ENCODE peak calls at places on chromosomes 7 and 10, in six cellular contexts. One of them, this sample, is unnamed.

GRCh38 chr7:87628780-87629569 is 777 bp downstream of the RUNDC3B start:
- DNase-seq in activated CD4-positive, alpha-beta T cell treated with anti-CD3 and anti-CD28 coated beads, Interleukin-2, amount 10 ng/mL, durations not matched to agents 7 days and 5 days: peak; percentile 31
- DNase-seq in endodermal cell: peak; percentile 78
- DNase-seq in NCI-H1092 treated with DMSO at 0.1 percent for 48 hours: peak; percentile 78
- DNase-seq in stimulated activated CD4-positive, alpha-beta T cell treated with anti-CD3 and anti-CD28 coated beads, Interleukin-15, amount 100 ng/mL, for 1 hour: no peak
- DNase-seq in smooth muscle cell of the brain vasculature: no peak
- DNase-seq in this sample: no peak

GRCh38 chr10:31549936-31550335 is 230.9 kb downstream of the ZEB1 start:
- DNase-seq in endodermal cell: no peak
- DNase-seq in smooth muscle cell of the brain vasculature: no peak
- DNase-seq in NCI-H1092 treated with DMSO at 0.1 percent for 48 hours: no peak
- DNase-seq in activated CD4-positive, alpha-beta T cell treated with anti-CD3 and anti-CD28 coated beads, Interleukin-2, amount 10 ng/mL, durations not matched to agents 7 days and 5 days: no peak
- DNase-seq in stimulated activated CD4-positive, alpha-beta T cell treated with anti-CD3 and anti-CD28 coated beads, Interleukin-15, amount 100 ng/mL, for 1 hour: no peak
- DNase-seq in this sample: no peak

GRCh38 chr10:50347394-50347802 is 96.1 kb upstream of the ASAH2 start:
- DNase-seq in activated CD4-positive, alpha-beta T cell treated with anti-CD3 and anti-CD28 coated beads, Interleukin-2, amount 10 ng/mL, durations not matched to agents 7 days and 5 days: no peak
- DNase-seq in stimulated activated CD4-positive, alpha-beta T cell treated with anti-CD3 and anti-CD28 coated beads, Interleukin-15, amount 100 ng/mL, for 1 hour: no peak
- DNase-seq in smooth muscle cell of the brain vasculature: no peak
- DNase-seq in NCI-H1092 treated with DMSO at 0.1 percent for 48 hours: no peak
- DNase-seq in endodermal cell: no peak
- DNase-seq in this sample: no peak

GRCh38 chr10:3805227-3805790 is 20.3 kb upstream of the KLF6 start:
- DNase-seq in endodermal cell: no peak
- DNase-seq in activated CD4-positive, alpha-beta T cell treated with anti-CD3 and anti-CD28 coated beads, Interleukin-2, amount 10 ng/mL, durations not matched to agents 7 days and 5 days: peak; percentile 85
- DNase-seq in smooth muscle cell of the brain vasculature: no peak
- DNase-seq in NCI-H1092 treated with DMSO at 0.1 percent for 48 hours: no peak
- DNase-seq in stimulated activated CD4-positive, alpha-beta T cell treated with anti-CD3 and anti-CD28 coated beads, Interleukin-15, amount 100 ng/mL, for 1 hour: no peak
- DNase-seq in this sample: no peak

GRCh38 chr7:5177060-5177459 is 13.0 kb upstream of the WIPI2 start:
- DNase-seq in stimulated activated CD4-positive, alpha-beta T cell treated with anti-CD3 and anti-CD28 coated beads, Interleukin-15, amount 100 ng/mL, for 1 hour: no peak
- DNase-seq in endodermal cell: no peak
- DNase-seq in NCI-H1092 treated with DMSO at 0.1 percent for 48 hours: peak; percentile 30
- DNase-seq in activated CD4-positive, alpha-beta T cell treated with anti-CD3 and anti-CD28 coated beads, Interleukin-2, amount 10 ng/mL, durations not matched to agents 7 days and 5 days: no peak
- DNase-seq in smooth muscle cell of the brain vasculature: no peak
- DNase-seq in this sample: peak; percentile 22

GRCh38 chr7:127819975-127820778 is 168.2 kb downstream of the SND1 start:
- DNase-seq in smooth muscle cell of the brain vasculature: peak; percentile 56
- DNase-seq in stimulated activated CD4-positive, alpha-beta T cell treated with anti-CD3 and anti-CD28 coated beads, Interleukin-15, amount 100 ng/mL, for 1 hour: no peak
- DNase-seq in endodermal cell: no peak
- DNase-seq in NCI-H1092 treated with DMSO at 0.1 percent for 48 hours: no peak
- DNase-seq in activated CD4-positive, alpha-beta T cell treated with anti-CD3 and anti-CD28 coated beads, Interleukin-2, amount 10 ng/mL, durations not matched to agents 7 days and 5 days: no peak
- DNase-seq in this sample: no peak

GRCh38 chr7:2301510-2301860 is 12.8 kb downstream of the SNX8 start:
- DNase-seq in NCI-H1092 treated with DMSO at 0.1 percent for 48 hours: no peak
- DNase-seq in stimulated activated CD4-positive, alpha-beta T cell treated with anti-CD3 and anti-CD28 coated beads, Interleukin-15, amount 100 ng/mL, for 1 hour: no peak
- DNase-seq in activated CD4-positive, alpha-beta T cell treated with anti-CD3 and anti-CD28 coated beads, Interleukin-2, amount 10 ng/mL, durations not matched to agents 7 days and 5 days: no peak
- DNase-seq in smooth muscle cell of the brain vasculature: no peak
- DNase-seq in endodermal cell: peak; percentile 67
- DNase-seq in this sample: no peak

GRCh38 chr7:30983042-30983913 is 19.5 kb downstream of the GHRHR start:
- DNase-seq in activated CD4-positive, alpha-beta T cell treated with anti-CD3 and anti-CD28 coated beads, Interleukin-2, amount 10 ng/mL, durations not matched to agents 7 days and 5 days: peak; percentile 77
- DNase-seq in NCI-H1092 treated with DMSO at 0.1 percent for 48 hours: peak; percentile 75
- DNase-seq in smooth muscle cell of the brain vasculature: peak; percentile 68
- DNase-seq in endodermal cell: peak; percentile 98
- DNase-seq in stimulated activated CD4-positive, alpha-beta T cell treated with anti-CD3 and anti-CD28 coated beads, Interleukin-15, amount 100 ng/mL, for 1 hour: peak; percentile 39
- DNase-seq in this sample: peak; percentile 15

GRCh38 chr10:36030516-36030915 is 388.4 kb upstream of the FZD8 start:
- DNase-seq in stimulated activated CD4-positive, alpha-beta T cell treated with anti-CD3 and anti-CD28 coated beads, Interleukin-15, amount 100 ng/mL, for 1 hour: no peak
- DNase-seq in activated CD4-positive, alpha-beta T cell treated with anti-CD3 and anti-CD28 coated beads, Interleukin-2, amount 10 ng/mL, durations not matched to agents 7 days and 5 days: no peak
- DNase-seq in endodermal cell: no peak
- DNase-seq in smooth muscle cell of the brain vasculature: no peak
- DNase-seq in NCI-H1092 treated with DMSO at 0.1 percent for 48 hours: no peak
- DNase-seq in this sample: no peak